ENCODE peak calls at places on chromosome 20, in five cellular contexts. H is left ventricle myocardium inferior; X is neural crest cell; O is mesenchymal stem cell; I is naive thymus-derived CD4-positive, alpha-beta T cell. G is an unnamed sample.

GRCh38 chr20:6048391-6048790 is 5.5 kb downstream of the LRRN4 start:
- DNase-seq in O (no peak), X (no peak), I (no peak), H (no peak), G (no peak)

GRCh38 chr20:56925696-56926101 is 296.6 kb downstream of the TFAP2C start:
- DNase-seq in I (no peak), X (no peak), O (no peak), H (no peak), G (no peak)

GRCh38 chr20:53547664-53548239 is 45.9 kb downstream of the ZNF217 start:
- DNase-seq in X (peak), H (no peak), I (peak), O (peak), G (peak)

GRCh38 chr20:61528591-61528990 is 276.5 kb downstream of the CDH4 start:
- DNase-seq in X (no peak), O (no peak), I (no peak), H (no peak), G (no peak)

GRCh38 chr20:59273699-59274380 is 26.6 kb upstream of the EDN3 start:
- DNase-seq in H (no peak), X (no peak), I (no peak), O (no peak), G (no peak)

GRCh38 chr20:52601295-52601971 is 370.7 kb upstream of the TSHZ2 start:
- DNase-seq in X (no peak), H (no peak), I (no peak), O (no peak), G (no peak)

GRCh38 chr20:38692436-38693411 is 31.6 kb upstream of the SLC32A1 start:
- DNase-seq in O (peak), H (peak), I (no peak), X (peak), G (peak)

GRCh38 chr20:51446230-51446629 is 96.3 kb downstream of the NFATC2 start:
- DNase-seq in H (no peak), O (no peak), X (no peak), I (no peak), G (no peak)